ENCODE peak calls at places on chromosomes 12 and 14, in nine cellular contexts. H, Z, Q, X, M, A, T, R and E are unnamed samples.

GRCh38 chr14:56488306-56488705 is 91.3 kb upstream of the TMEM260 start:
- DNase-seq in R (no peak), T (no peak), Q (no peak), A (no peak), M (no peak), X (no peak), Z (no peak), H (no peak), E (no peak)

GRCh38 chr14:81296263-81296923 is 75.6 kb upstream of the GTF2A1 start:
- DNase-seq in Q (no peak), A (no peak), H (no peak), M (no peak), R (no peak), T (no peak), X (no peak), Z (no peak), E (no peak)

GRCh38 chr12:4828176-4828575 is 81.5 kb upstream of the KCNA1 start:
- DNase-seq in T (no peak), X (no peak), M (no peak), Q (no peak), R (no peak), H (no peak), Z (no peak), A (no peak), E (no peak)

GRCh38 chr12:124394462-124395128 is 99.7 kb downstream of the RFLNA start:
- DNase-seq in R (no peak), Q (no peak), M (no peak), Z (peak; percentile 78), H (no peak), X (no peak), T (no peak), A (no peak), E (no peak)

GRCh38 chr12:10243803-10244520 is 31.3 kb downstream of the GABARAPL1 start:
- DNase-seq in A (no peak), T (peak; percentile 55), M (no peak), Q (no peak), Z (no peak), X (no peak), R (no peak), H (no peak), E (no peak)

GRCh38 chr12:388547-389137 is 478 bp downstream of the KDM5A start:
- DNase-seq in H (peak; percentile 67), M (peak; percentile 30), Q (no peak), A (no peak), X (peak; percentile 60), R (no peak), Z (peak; percentile 65), T (peak; percentile 80), E (peak; percentile 68)

GRCh38 chr14:23520899-23521521 is 30.6 kb downstream of the ZFHX2 start:
- DNase-seq in M (no peak), A (no peak), X (no peak), R (no peak), H (no peak), Q (no peak), Z (no peak), T (no peak), E (no peak)

GRCh38 chr12:112942572-112942971 is 4.3 kb downstream of the OAS3 start:
- DNase-seq in H (no peak), Q (no peak), M (no peak), A (no peak), Z (no peak), X (no peak), T (no peak), R (no peak), E (no peak)

GRCh38 chr12:108890208-108890607 is 10.3 kb downstream of the DAO start:
- DNase-seq in M (peak; percentile 15), X (no peak), Z (no peak), H (no peak), A (no peak), T (no peak), R (no peak), Q (no peak), E (no peak)

GRCh38 chr12:1767407-1768090 is 52.8 kb upstream of the LRTM2 start:
- DNase-seq in R (no peak), H (no peak), M (no peak), Z (no peak), T (no peak), Q (no peak), A (no peak), X (no peak), E (no peak)

GRCh38 chr12:28550757-28551381 is 360.6 kb downstream of the CCDC91 start:
- DNase-seq in R (peak; percentile 37), X (no peak), H (no peak), Q (no peak), A (no peak), M (peak; percentile 86), T (no peak), Z (no peak), E (no peak)

GRCh38 chr12:89432396-89432795 is 80.1 kb upstream of the DUSP6 start:
- DNase-seq in M (no peak), Q (no peak), R (no peak), Z (no peak), T (no peak), H (no peak), X (no peak), A (no peak), E (no peak)

GRCh38 chr12:62256408-62257079 is 3.7 kb upstream of the USP15 start:
- DNase-seq in X (no peak), H (no peak), Z (no peak), A (no peak), T (no peak), M (peak; percentile 36), Q (no peak), R (no peak), E (peak; percentile 66)

GRCh38 chr12:62259993-62260732 is at the start of gene USP15:
- DNase-seq in M (peak; percentile 97), A (peak; percentile 94), X (peak; percentile 99), Z (peak; percentile 99), T (peak; percentile 98), R (peak; percentile 94), Q (peak; percentile 97), H (peak; percentile 98), E (peak; percentile 95)

GRCh38 chr12:62259311-62259992 is 752 bp upstream of the USP15 start:
- DNase-seq in A (no peak), X (no peak), Z (no peak), M (no peak), H (no peak), R (no peak), Q (no peak), T (no peak), E (no peak)

GRCh38 chr12:62260733-62261683 is 804 bp downstream of the USP15 start:
- DNase-seq in Q (peak; percentile 17), M (peak; percentile 41), H (no peak), Z (no peak), X (no peak), A (no peak), T (peak; percentile 69), R (peak; percentile 23), E (no peak)

DNA sequence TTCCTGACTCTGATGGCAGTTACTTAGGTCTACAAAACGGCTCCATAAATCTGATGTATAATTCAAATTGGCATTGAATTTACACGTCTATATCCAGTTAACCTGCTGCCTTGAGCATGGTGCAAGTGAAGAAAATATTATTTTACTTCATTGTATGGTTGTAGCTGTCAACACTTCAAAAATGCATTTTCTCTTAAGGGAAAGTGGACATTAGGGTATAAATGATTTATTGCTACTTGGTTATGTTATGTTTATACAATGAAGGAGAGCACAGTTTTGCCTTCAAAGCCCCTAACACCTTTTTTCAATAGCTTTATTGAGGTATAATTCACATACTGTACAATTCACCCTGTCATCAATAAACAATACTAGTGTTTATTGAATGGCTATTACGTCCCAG is 2.0 kb upstream of the USP15 start:
- DNase-seq in R (no peak), Q (no peak), X (no peak), A (no peak), M (no peak), Z (no peak), H (no peak), T (no peak), E (no peak)
- H3K27ac ChIP-seq in R (no peak overlapping the region), Q (no peak overlapping the region), X (no peak overlapping the region), A (no peak overlapping the region), M (no peak overlapping the region), Z (no peak overlapping the region), H (no peak overlapping the region), T (no peak overlapping the region), E (peak overlapping the region; percentile 98)

DNA sequence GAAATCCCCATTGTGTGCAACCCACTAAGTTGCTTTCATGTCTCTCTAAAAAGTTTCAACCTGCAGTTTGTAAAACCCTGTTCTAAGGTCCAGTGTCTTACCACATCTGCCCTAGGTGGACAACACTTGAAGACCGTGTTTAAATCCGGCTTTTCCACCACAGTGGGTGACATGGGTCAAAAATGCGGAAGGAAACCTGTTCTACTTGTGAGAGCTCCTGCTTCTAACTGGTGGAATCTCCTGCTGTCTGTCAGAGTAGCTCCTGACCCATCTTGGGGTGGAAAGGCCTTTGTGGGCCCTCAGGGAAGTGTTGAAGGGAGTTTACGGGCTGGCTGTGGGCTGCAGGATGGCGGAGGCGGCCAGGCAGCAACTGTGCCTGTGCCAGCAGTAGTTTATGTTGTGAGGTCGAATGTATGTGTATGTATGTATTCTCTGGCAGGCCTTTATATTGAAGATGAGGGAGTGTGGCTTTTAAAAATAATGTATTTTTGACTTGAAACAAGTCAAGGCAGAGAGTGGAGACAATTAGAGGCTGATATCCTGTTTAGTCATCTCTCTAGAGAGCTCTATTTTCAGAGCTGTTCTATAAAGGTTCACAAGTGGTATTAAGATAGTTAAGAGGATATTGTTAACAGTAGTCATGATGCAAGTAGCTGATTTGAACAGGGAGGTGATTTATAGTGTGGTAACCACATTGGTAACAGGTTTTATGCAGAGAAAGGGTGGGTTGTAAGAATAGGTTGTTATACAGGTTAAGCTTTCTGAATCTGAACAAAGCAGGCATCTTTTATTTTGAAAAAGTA is 67.0 kb downstream of the PRKCH start:
- DNase-seq in X (no peak), Q (no peak), T (peak; percentile 61), H (no peak), M (no peak), R (peak; percentile 26), Z (no peak), A (no peak), E (peak; percentile 56)
- H3K27ac ChIP-seq in X (peak overlapping the region; percentile 66), Q (peak overlapping the region; percentile 70), T (peak overlapping the region; percentile 44), H (no peak overlapping the region), M (no peak overlapping the region), R (peak overlapping the region; percentile 65), Z (peak overlapping the region; percentile 36), A (peak overlapping the region; percentile 74), E (peak overlapping the region; percentile 71)

DNA sequence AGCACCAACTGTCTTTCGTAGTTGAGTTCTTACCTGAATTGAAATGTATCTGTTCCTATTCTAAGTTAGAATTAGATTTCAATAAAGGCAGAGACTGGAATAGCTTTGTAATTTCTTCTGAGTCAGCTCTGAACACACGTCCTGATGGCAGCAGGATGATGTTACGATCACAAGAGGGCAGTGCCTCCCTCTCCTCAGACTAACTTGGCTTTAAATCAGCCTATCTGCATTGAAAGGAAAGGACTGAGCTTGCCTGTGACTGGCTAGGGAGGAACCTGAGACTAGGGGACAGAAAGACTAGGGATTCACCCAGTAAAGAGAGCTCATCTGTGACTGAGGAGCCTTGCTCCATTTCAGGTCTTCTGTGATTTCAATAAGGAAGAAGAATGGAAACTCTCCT is 323.7 kb upstream of the OR4E1 start:
- DNase-seq in X (no peak), A (no peak), Z (no peak), R (peak; percentile 31), Q (no peak), M (peak; percentile 4), T (peak; percentile 57), H (no peak), E (peak; percentile 54)
- H3K27ac ChIP-seq in X (no peak overlapping the region), A (no peak overlapping the region), Z (no peak overlapping the region), R (no peak overlapping the region), Q (no peak overlapping the region), M (no peak overlapping the region), T (no peak overlapping the region), H (no peak overlapping the region), E (peak overlapping the region; percentile 54)

GRCh38 chr12:68823711-68824110 is 15.7 kb downstream of the MDM2 start:
- DNase-seq in Q (no peak), T (no peak), X (no peak), M (no peak), A (no peak), R (no peak), Z (no peak), H (no peak), E (no peak)
- H3K27ac ChIP-seq in Q (no peak overlapping the region), T (no peak overlapping the region), X (no peak overlapping the region), M (no peak overlapping the region), A (no peak overlapping the region), R (no peak overlapping the region), Z (no peak overlapping the region), H (no peak overlapping the region), E (peak overlapping the region; percentile 11)